ENCODE peak calls at places on chromosomes 13 and 19, in six cellular contexts. One of them, this sample, is unnamed.

GRCh38 chr13:40096357-40096911 is 441.0 kb downstream of the COG6 start:
- DNase-seq in endothelial cell of umbilical vein: no peak
- DNase-seq in B cell: no peak
- DNase-seq in esophagus squamous epithelium: no peak
- DNase-seq in foreskin fibroblast: no peak
- DNase-seq in lower leg skin: no peak
- DNase-seq in this sample: no peak

GRCh38 chr19:19482785-19483625 is 32.3 kb downstream of the TSSK6 start:
- DNase-seq in endothelial cell of umbilical vein: no peak
- DNase-seq in B cell: no peak
- DNase-seq in esophagus squamous epithelium: no peak
- DNase-seq in foreskin fibroblast: peak; percentile 54
- DNase-seq in lower leg skin: no peak
- DNase-seq in this sample: no peak

GRCh38 chr19:3186891-3187661 is 1.3 kb downstream of the NCLN start:
- DNase-seq in endothelial cell of umbilical vein: no peak
- DNase-seq in B cell: no peak
- DNase-seq in esophagus squamous epithelium: no peak
- DNase-seq in foreskin fibroblast: peak; percentile 27
- DNase-seq in lower leg skin: no peak
- DNase-seq in this sample: no peak

GRCh38 chr19:49380391-49380790 is 7.7 kb upstream of the KASH5 start:
- DNase-seq in endothelial cell of umbilical vein: no peak
- DNase-seq in B cell: no peak
- DNase-seq in esophagus squamous epithelium: no peak
- DNase-seq in foreskin fibroblast: no peak
- DNase-seq in lower leg skin: no peak
- DNase-seq in this sample: no peak

GRCh38 chr19:50046649-50047503 is 21.1 kb downstream of the ZNF473 start:
- DNase-seq in endothelial cell of umbilical vein: no peak
- DNase-seq in B cell: no peak
- DNase-seq in esophagus squamous epithelium: no peak
- DNase-seq in foreskin fibroblast: peak; percentile 43
- DNase-seq in lower leg skin: peak; percentile 87
- DNase-seq in this sample: peak; percentile 74

GRCh38 chr13:79792716-79793115 is 311.8 kb downstream of the NDFIP2 start:
- DNase-seq in endothelial cell of umbilical vein: no peak
- DNase-seq in B cell: no peak
- DNase-seq in esophagus squamous epithelium: no peak
- DNase-seq in foreskin fibroblast: no peak
- DNase-seq in lower leg skin: no peak
- DNase-seq in this sample: no peak

GRCh38 chr19:41537789-41538188 is 38.2 kb upstream of the CEACAM21 start:
- DNase-seq in endothelial cell of umbilical vein: peak; percentile 43
- DNase-seq in B cell: peak; percentile 57
- DNase-seq in esophagus squamous epithelium: no peak
- DNase-seq in foreskin fibroblast: peak; percentile 59
- DNase-seq in lower leg skin: no peak
- DNase-seq in this sample: no peak

GRCh38 chr19:33395561-33396550 is 22.3 kb downstream of the CEBPG start:
- DNase-seq in endothelial cell of umbilical vein: no peak
- DNase-seq in B cell: no peak
- DNase-seq in esophagus squamous epithelium: no peak
- DNase-seq in foreskin fibroblast: peak; percentile 63
- DNase-seq in lower leg skin: no peak
- DNase-seq in this sample: no peak

GRCh38 chr19:46023311-46023779 is 492 bp upstream of the PGLYRP1 start:
- DNase-seq in endothelial cell of umbilical vein: no peak
- DNase-seq in B cell: no peak
- DNase-seq in esophagus squamous epithelium: no peak
- DNase-seq in foreskin fibroblast: no peak
- DNase-seq in lower leg skin: peak; percentile 72
- DNase-seq in this sample: no peak

GRCh38 chr19:43527860-43528622 is 1.0 kb upstream of the ETHE1 start:
- DNase-seq in endothelial cell of umbilical vein: no peak
- DNase-seq in B cell: no peak
- DNase-seq in esophagus squamous epithelium: no peak
- DNase-seq in foreskin fibroblast: peak; percentile 62
- DNase-seq in lower leg skin: no peak
- DNase-seq in this sample: peak; percentile 35

GRCh38 chr13:26377038-26377437 is 123.1 kb downstream of the CDK8 start:
- DNase-seq in endothelial cell of umbilical vein: peak; percentile 20
- DNase-seq in B cell: no peak
- DNase-seq in esophagus squamous epithelium: no peak
- DNase-seq in foreskin fibroblast: peak; percentile 6
- DNase-seq in lower leg skin: no peak
- DNase-seq in this sample: no peak

GRCh38 chr19:46717716-46718143 is 816 bp upstream of the PRKD2 start:
- DNase-seq in endothelial cell of umbilical vein: no peak
- DNase-seq in B cell: no peak
- DNase-seq in esophagus squamous epithelium: no peak
- DNase-seq in foreskin fibroblast: peak; percentile 33
- DNase-seq in lower leg skin: no peak
- DNase-seq in this sample: no peak

GRCh38 chr13:39892731-39893293 is 237.3 kb downstream of the COG6 start:
- DNase-seq in endothelial cell of umbilical vein: peak; percentile 95
- DNase-seq in B cell: no peak
- DNase-seq in esophagus squamous epithelium: no peak
- DNase-seq in foreskin fibroblast: peak; percentile 41
- DNase-seq in lower leg skin: no peak
- DNase-seq in this sample: no peak

GRCh38 chr13:23898101-23898500 is 799 bp upstream of the C1QTNF9B start:
- DNase-seq in endothelial cell of umbilical vein: no peak
- DNase-seq in B cell: no peak
- DNase-seq in esophagus squamous epithelium: no peak
- DNase-seq in foreskin fibroblast: peak; percentile 70
- DNase-seq in lower leg skin: no peak
- DNase-seq in this sample: no peak

GRCh38 chr19:28312269-28312668 is 900.7 kb downstream of the UQCRFS1 start:
- DNase-seq in endothelial cell of umbilical vein: no peak
- DNase-seq in B cell: no peak
- DNase-seq in esophagus squamous epithelium: no peak
- DNase-seq in foreskin fibroblast: no peak
- DNase-seq in lower leg skin: no peak
- DNase-seq in this sample: no peak

GRCh38 chr19:13063461-13064091 is 39.1 kb downstream of the LYL1 start:
- DNase-seq in endothelial cell of umbilical vein: no peak
- DNase-seq in B cell: no peak
- DNase-seq in esophagus squamous epithelium: no peak
- DNase-seq in foreskin fibroblast: no peak
- DNase-seq in lower leg skin: no peak
- DNase-seq in this sample: no peak

GRCh38 chr13:106548064-106548696 is 12.7 kb upstream of the EFNB2 start:
- DNase-seq in endothelial cell of umbilical vein: no peak
- DNase-seq in B cell: no peak
- DNase-seq in esophagus squamous epithelium: no peak
- DNase-seq in foreskin fibroblast: peak; percentile 41
- DNase-seq in lower leg skin: no peak
- DNase-seq in this sample: no peak

GRCh38 chr13:41515491-41516139 is 58.3 kb downstream of the RGCC start:
- DNase-seq in endothelial cell of umbilical vein: no peak
- DNase-seq in B cell: no peak
- DNase-seq in esophagus squamous epithelium: no peak
- DNase-seq in foreskin fibroblast: no peak
- DNase-seq in lower leg skin: peak; percentile 82
- DNase-seq in this sample: no peak

GRCh38 chr13:45333973-45334922 is 6.7 kb downstream of the TPT1 start:
- DNase-seq in endothelial cell of umbilical vein: peak; percentile 45
- DNase-seq in B cell: no peak
- DNase-seq in esophagus squamous epithelium: no peak
- DNase-seq in foreskin fibroblast: peak; percentile 60
- DNase-seq in lower leg skin: no peak
- DNase-seq in this sample: no peak

GRCh38 chr19:17497149-17497798 is 14.2 kb upstream of the PGLS start:
- DNase-seq in endothelial cell of umbilical vein: no peak
- DNase-seq in B cell: no peak
- DNase-seq in esophagus squamous epithelium: no peak
- DNase-seq in foreskin fibroblast: no peak
- DNase-seq in lower leg skin: no peak
- DNase-seq in this sample: no peak

GRCh38 chr13:46176756-46177155 is 5.2 kb downstream of the LCP1 start:
- DNase-seq in endothelial cell of umbilical vein: no peak
- DNase-seq in B cell: peak; percentile 58
- DNase-seq in esophagus squamous epithelium: no peak
- DNase-seq in foreskin fibroblast: no peak
- DNase-seq in lower leg skin: no peak
- DNase-seq in this sample: no peak

GRCh38 chr19:42475366-42475765 is 32.6 kb upstream of the CXCL17 start:
- DNase-seq in endothelial cell of umbilical vein: no peak
- DNase-seq in B cell: no peak
- DNase-seq in esophagus squamous epithelium: no peak
- DNase-seq in foreskin fibroblast: no peak
- DNase-seq in lower leg skin: no peak
- DNase-seq in this sample: no peak

GRCh38 chr19:4717191-4717965 is 6.3 kb downstream of the DPP9 start:
- DNase-seq in endothelial cell of umbilical vein: peak; percentile 69
- DNase-seq in B cell: no peak
- DNase-seq in esophagus squamous epithelium: no peak
- DNase-seq in foreskin fibroblast: peak; percentile 8
- DNase-seq in lower leg skin: no peak
- DNase-seq in this sample: no peak

GRCh38 chr19:10748924-10749434 is 31.1 kb downstream of the DNM2 start:
- DNase-seq in endothelial cell of umbilical vein: peak; percentile 22
- DNase-seq in B cell: no peak
- DNase-seq in esophagus squamous epithelium: no peak
- DNase-seq in foreskin fibroblast: peak; percentile 26
- DNase-seq in lower leg skin: no peak
- DNase-seq in this sample: no peak

GRCh38 chr13:99605417-99606321 is 104.4 kb downstream of the TM9SF2 start:
- DNase-seq in endothelial cell of umbilical vein: peak; percentile 72
- DNase-seq in B cell: peak; percentile 69
- DNase-seq in esophagus squamous epithelium: no peak
- DNase-seq in foreskin fibroblast: peak; percentile 60
- DNase-seq in lower leg skin: peak; percentile 88
- DNase-seq in this sample: no peak

GRCh38 chr13:59000770-59001169 is 1163.0 kb downstream of the DIAPH3 start:
- DNase-seq in endothelial cell of umbilical vein: no peak
- DNase-seq in B cell: no peak
- DNase-seq in esophagus squamous epithelium: no peak
- DNase-seq in foreskin fibroblast: no peak
- DNase-seq in lower leg skin: no peak
- DNase-seq in this sample: no peak

GRCh38 chr13:84744203-84744602 is 861.9 kb upstream of the SLITRK1 start:
- DNase-seq in endothelial cell of umbilical vein: no peak
- DNase-seq in B cell: no peak
- DNase-seq in esophagus squamous epithelium: no peak
- DNase-seq in foreskin fibroblast: no peak
- DNase-seq in lower leg skin: no peak
- DNase-seq in this sample: no peak

GRCh38 chr19:7386308-7386707 is 37.6 kb downstream of the ARHGEF18 start:
- DNase-seq in endothelial cell of umbilical vein: no peak
- DNase-seq in B cell: no peak
- DNase-seq in esophagus squamous epithelium: no peak
- DNase-seq in foreskin fibroblast: no peak
- DNase-seq in lower leg skin: no peak
- DNase-seq in this sample: no peak
- TF ChIP-seq CTCF in endothelial cell of umbilical vein: no peak
- TF ChIP-seq CTCF in B cell: no peak
- TF ChIP-seq CTCF in esophagus squamous epithelium: no peak
- TF ChIP-seq CTCF in foreskin fibroblast: no peak
- TF ChIP-seq CTCF in lower leg skin: no peak
- TF ChIP-seq CTCF in this sample: no peak

GRCh38 chr13:36819064-36819810 is at the start of gene RFXAP:
- DNase-seq in endothelial cell of umbilical vein: peak; percentile 88
- DNase-seq in B cell: peak; percentile 91
- DNase-seq in esophagus squamous epithelium: peak; percentile 26
- DNase-seq in foreskin fibroblast: peak; percentile 95
- DNase-seq in lower leg skin: peak; percentile 96
- DNase-seq in this sample: peak; percentile 70

GRCh38 chr13:36819811-36820140 is 754 bp downstream of the RFXAP start:
- DNase-seq in endothelial cell of umbilical vein: no peak
- DNase-seq in B cell: no peak
- DNase-seq in esophagus squamous epithelium: no peak
- DNase-seq in foreskin fibroblast: peak; percentile 50
- DNase-seq in lower leg skin: no peak
- DNase-seq in this sample: no peak

GRCh38 chr13:36820222-36820621 is 1.2 kb downstream of the RFXAP start:
- DNase-seq in endothelial cell of umbilical vein: no peak
- DNase-seq in B cell: no peak
- DNase-seq in esophagus squamous epithelium: no peak
- DNase-seq in foreskin fibroblast: no peak
- DNase-seq in lower leg skin: no peak
- DNase-seq in this sample: no peak

GRCh38 chr13:36818483-36819063 is 449 bp upstream of the RFXAP start:
- DNase-seq in endothelial cell of umbilical vein: no peak
- DNase-seq in B cell: no peak
- DNase-seq in esophagus squamous epithelium: no peak
- DNase-seq in foreskin fibroblast: peak; percentile 8
- DNase-seq in lower leg skin: no peak
- DNase-seq in this sample: no peak

DNA sequence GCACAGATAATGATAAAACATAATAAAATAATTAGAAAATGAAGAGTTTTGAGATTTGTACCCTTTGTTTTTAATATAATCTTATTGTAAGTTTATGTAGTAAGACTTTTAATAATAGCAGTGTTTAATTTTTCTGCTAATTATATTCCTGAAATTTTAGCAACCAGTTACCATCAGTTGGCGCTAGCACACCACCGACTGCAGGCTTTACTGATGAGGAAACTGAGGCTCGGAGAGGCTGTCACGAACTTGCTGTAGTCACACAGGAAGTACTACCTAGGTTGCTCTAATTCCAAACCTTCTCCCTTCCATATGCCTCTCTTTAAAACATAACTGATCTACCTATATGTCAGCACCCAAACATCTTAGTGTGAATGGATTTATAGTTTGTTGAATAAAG is 1.0 kb upstream of the RFXAP start:
- DNase-seq in endothelial cell of umbilical vein: no peak
- DNase-seq in B cell: no peak
- DNase-seq in esophagus squamous epithelium: no peak
- DNase-seq in foreskin fibroblast: no peak
- DNase-seq in lower leg skin: no peak
- DNase-seq in this sample: no peak
- TF ChIP-seq CTCF in endothelial cell of umbilical vein: no peak
- TF ChIP-seq CTCF in B cell: no peak
- TF ChIP-seq CTCF in esophagus squamous epithelium: no peak
- TF ChIP-seq CTCF in foreskin fibroblast: no peak
- TF ChIP-seq CTCF in lower leg skin: no peak
- TF ChIP-seq CTCF in this sample: no peak

GRCh38 chr19:38838208-38838985 is 6.8 kb upstream of the ECH1 start:
- DNase-seq in endothelial cell of umbilical vein: no peak
- DNase-seq in B cell: no peak
- DNase-seq in esophagus squamous epithelium: no peak
- DNase-seq in foreskin fibroblast: no peak
- DNase-seq in lower leg skin: no peak
- DNase-seq in this sample: no peak
- TF ChIP-seq CTCF in endothelial cell of umbilical vein: no peak
- TF ChIP-seq CTCF in B cell: no peak
- TF ChIP-seq CTCF in esophagus squamous epithelium: peak; percentile 6
- TF ChIP-seq CTCF in foreskin fibroblast: no peak
- TF ChIP-seq CTCF in lower leg skin: no peak
- TF ChIP-seq CTCF in this sample: no peak

GRCh38 chr19:56372281-56372680 is 21.1 kb downstream of the ZNF582 start:
- DNase-seq in endothelial cell of umbilical vein: no peak
- DNase-seq in B cell: no peak
- DNase-seq in esophagus squamous epithelium: no peak
- DNase-seq in foreskin fibroblast: no peak
- DNase-seq in lower leg skin: no peak
- DNase-seq in this sample: no peak

GRCh38 chr19:56369886-56370676 is 23.3 kb downstream of the ZNF582 start:
- DNase-seq in endothelial cell of umbilical vein: peak; percentile 91
- DNase-seq in B cell: no peak
- DNase-seq in esophagus squamous epithelium: no peak
- DNase-seq in foreskin fibroblast: no peak
- DNase-seq in lower leg skin: no peak
- DNase-seq in this sample: no peak

GRCh38 chr19:56367829-56368711 is 25.3 kb downstream of the ZNF582 start:
- DNase-seq in endothelial cell of umbilical vein: peak; percentile 98
- DNase-seq in B cell: peak; percentile 89
- DNase-seq in esophagus squamous epithelium: peak; percentile 40
- DNase-seq in foreskin fibroblast: peak; percentile 97
- DNase-seq in lower leg skin: peak; percentile 97
- DNase-seq in this sample: peak; percentile 82
- TF ChIP-seq CTCF in endothelial cell of umbilical vein: no peak
- TF ChIP-seq CTCF in B cell: no peak
- TF ChIP-seq CTCF in esophagus squamous epithelium: no peak
- TF ChIP-seq CTCF in foreskin fibroblast: no peak
- TF ChIP-seq CTCF in lower leg skin: no peak
- TF ChIP-seq CTCF in this sample: no peak